ENCODE peak calls at places on chromosomes 12 and 14, in four cellular contexts. N is sigmoid colon; U is left ventricle myocardium inferior; T is CD8-positive, alpha-beta T cell. Y is an unnamed sample.
A peak's percentile ranks its signal among the peaks of the same experiment; 100 is the strongest.

GRCh38 chr12:30106204-30106603 is 322.5 kb upstream of the TMTC1 start:
- DNase-seq in T (no peak), U (no peak), N (no peak), Y (no peak)

GRCh38 chr14:23697689-23698088 is 61.5 kb downstream of the DHRS2 start:
- DNase-seq in N (no peak), T (no peak), U (no peak), Y (no peak)

GRCh38 chr12:112035219-112035765 is 22.1 kb downstream of the ERP29 start:
- DNase-seq in N (no peak), U (no peak), T (no peak), Y (no peak)

GRCh38 chr14:54728700-54729527 is 162.0 kb downstream of the SAMD4A start:
- DNase-seq in T (no peak), U (no peak), N (no peak), Y (no peak)

GRCh38 chr12:8629486-8630033 is 16.9 kb upstream of the AICDA start:
- DNase-seq in N (no peak), U (no peak), T (no peak), Y (peak; percentile 77)

GRCh38 chr14:98234208-98234607 is 1037.8 kb downstream of the BCL11B start:
- DNase-seq in U (no peak), T (no peak), N (no peak), Y (no peak)

GRCh38 chr12:98780261-98780660 is 135.2 kb downstream of the APAF1 start:
- DNase-seq in U (no peak), T (no peak), N (no peak), Y (no peak)

GRCh38 chr14:54920052-54920451 is 17.4 kb upstream of the GCH1 start:
- DNase-seq in T (no peak), U (no peak), N (no peak), Y (no peak)

GRCh38 chr14:99129211-99129696 is 142.7 kb downstream of the BCL11B start:
- DNase-seq in N (peak; percentile 34), T (no peak), U (no peak), Y (no peak)

GRCh38 chr14:99735189-99736135 is 51.4 kb downstream of the CYP46A1 start:
- DNase-seq in N (peak; percentile 55), U (peak; percentile 9), T (no peak), Y (no peak)

GRCh38 chr12:31855427-31855826 is 103.8 kb upstream of the RESF1 start:
- DNase-seq in U (no peak), T (no peak), N (no peak), Y (no peak)

GRCh38 chr12:10025236-10025635 is 5.2 kb upstream of the CLEC9A start:
- DNase-seq in U (no peak), N (no peak), T (no peak), Y (no peak)

GRCh38 chr14:51744372-51745150 is 92.9 kb downstream of the FRMD6 start:
- DNase-seq in U (no peak), T (no peak), N (no peak), Y (no peak)

GRCh38 chr14:74645244-74645643 is 33.2 kb upstream of the LTBP2 start:
- DNase-seq in U (no peak), T (no peak), N (peak; percentile 38), Y (no peak)

GRCh38 chr14:73712540-73713141 is 1.5 kb downstream of the PNMA1 start:
- DNase-seq in U (no peak), T (peak; percentile 8), N (no peak), Y (peak; percentile 76)

GRCh38 chr14:103858063-103858820 is 10.9 kb upstream of the PPP1R13B start:
- DNase-seq in U (no peak), N (no peak), T (no peak), Y (no peak)

GRCh38 chr12:26691234-26691970 is 141.6 kb downstream of the ITPR2 start:
- DNase-seq in T (no peak), N (no peak), U (no peak), Y (no peak)

GRCh38 chr14:76376001-76376404 is at the start of gene ESRRB:
- DNase-seq in U (no peak), N (no peak), T (no peak), Y (no peak)

GRCh38 chr12:58922849-58923248 is 2.5 kb upstream of the LRIG3 start:
- DNase-seq in T (no peak), N (no peak), U (no peak), Y (no peak)

GRCh38 chr14:53619625-53620324 is 336.9 kb downstream of the BMP4 start:
- DNase-seq in U (no peak), N (no peak), T (no peak), Y (no peak)

GRCh38 chr12:4221157-4221556 is 52.4 kb upstream of the CCND2 start:
- DNase-seq in T (no peak), N (no peak), U (no peak), Y (no peak)

GRCh38 chr14:54593860-54594259 is 26.9 kb downstream of the SAMD4A start:
- DNase-seq in N (no peak), U (no peak), T (no peak), Y (no peak)

GRCh38 chr12:124551268-124552144 is 15.9 kb downstream of the NCOR2 start:
- DNase-seq in T (no peak), U (peak; percentile 68), N (peak; percentile 85), Y (no peak)

GRCh38 chr14:61260939-61261776 is 20.0 kb downstream of the TMEM30B start:
- DNase-seq in N (no peak), U (no peak), T (no peak), Y (no peak)

GRCh38 chr12:57896437-57897201 is 44.7 kb upstream of the ATP23 start:
- DNase-seq in U (peak; percentile 84), N (peak; percentile 92), T (no peak), Y (peak; percentile 89)

GRCh38 chr12:54411398-54412241 is 7.4 kb downstream of the ITGA5 start:
- DNase-seq in N (peak; percentile 90), U (peak; percentile 68), T (no peak), Y (no peak)
- H3K27ac ChIP-seq in N (peak overlapping the region; percentile 99), U (peak overlapping the region; percentile 89), T (peak overlapping the region; percentile 92), Y (peak overlapping the region; percentile 85)

GRCh38 chr12:3157581-3158328 is 80.6 kb downstream of the TSPAN9 start:
- DNase-seq in T (no peak), N (no peak), U (no peak), Y (no peak)
- TF ChIP-seq CTCF in T (no peak), N (no peak), U (no peak), Y (no peak)

DNA sequence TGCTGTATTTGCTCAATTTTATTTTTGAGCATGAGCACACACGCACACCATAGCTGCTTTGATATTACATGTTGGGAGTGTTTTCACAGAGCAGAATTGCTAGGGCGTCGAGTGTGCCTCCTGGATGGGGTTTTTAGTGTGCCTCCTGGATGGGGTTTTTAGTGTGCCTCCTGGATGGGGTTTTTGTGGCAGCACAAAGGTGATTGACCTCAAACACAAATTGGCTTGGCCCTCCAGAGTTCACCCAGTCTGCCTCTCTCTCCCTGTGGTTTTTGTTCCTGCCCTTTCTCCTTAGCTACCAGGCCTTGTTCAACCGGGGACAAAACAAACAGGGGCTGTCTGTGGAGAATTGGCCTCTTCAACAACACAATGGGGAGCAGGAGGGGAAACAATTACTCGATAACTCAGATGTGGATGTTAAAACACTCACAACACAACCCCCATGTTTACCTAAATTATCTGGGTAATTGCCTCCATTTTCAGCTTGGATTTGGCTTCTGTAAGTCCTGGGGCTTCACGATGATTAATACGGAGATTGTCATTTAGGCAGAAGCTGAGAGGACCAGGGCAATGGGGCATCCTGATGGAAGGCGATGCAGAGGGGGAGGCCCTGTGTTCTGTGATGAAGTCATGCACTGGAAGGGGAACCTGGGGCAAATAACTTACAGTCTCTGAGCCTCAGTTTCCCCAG is 26.9 kb downstream of the TBX3 start:
- DNase-seq in T (no peak), N (no peak), U (no peak), Y (no peak)
- H3K4me3 ChIP-seq in T (no peak overlapping the region), N (no peak overlapping the region), U (no peak overlapping the region), Y (no peak overlapping the region)

DNA sequence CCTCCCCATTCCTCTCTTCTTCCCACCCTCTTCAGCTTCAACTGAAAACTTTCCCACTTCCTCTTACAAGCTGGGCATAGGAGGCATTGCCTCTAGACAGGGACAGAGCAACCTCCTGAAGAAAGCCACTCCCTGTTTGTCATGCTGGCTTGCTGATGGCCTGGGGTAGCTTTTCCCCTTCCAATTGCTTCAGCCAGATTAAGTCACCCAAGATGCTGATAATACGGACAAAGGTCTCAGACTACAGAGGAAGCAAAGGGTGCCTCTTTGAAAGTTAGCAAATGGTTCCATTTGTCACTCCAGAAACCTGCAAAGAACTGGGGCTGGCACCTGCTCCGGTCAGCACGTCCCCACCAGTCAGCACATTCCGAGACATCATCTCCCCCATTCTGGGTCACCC is 6.0 kb downstream of the KRT2 start:
- DNase-seq in U (no peak), T (no peak), N (no peak), Y (peak; percentile 58)
- H3K27ac ChIP-seq in U (no peak overlapping the region), T (peak overlapping the region; percentile 82), N (no peak overlapping the region), Y (no peak overlapping the region)

GRCh38 chr12:115973066-115973465 is 304.4 kb downstream of the MED13L start:
- DNase-seq in N (no peak), U (no peak), T (no peak), Y (no peak)

GRCh38 chr12:115975411-115975810 is 302.1 kb downstream of the MED13L start:
- DNase-seq in N (no peak), U (no peak), T (no peak), Y (no peak)

GRCh38 chr12:115979351-115979750 is 298.1 kb downstream of the MED13L start:
- DNase-seq in U (no peak), N (no peak), T (no peak), Y (no peak)

GRCh38 chr12:115972241-115972640 is 305.3 kb downstream of the MED13L start:
- DNase-seq in U (no peak), T (no peak), N (no peak), Y (no peak)

GRCh38 chr12:115973968-115974765 is 303.3 kb downstream of the MED13L start:
- DNase-seq in T (no peak), U (no peak), N (no peak), Y (no peak)
- TF ChIP-seq CTCF in T (no peak), U (no peak), N (no peak), Y (no peak)

DNA sequence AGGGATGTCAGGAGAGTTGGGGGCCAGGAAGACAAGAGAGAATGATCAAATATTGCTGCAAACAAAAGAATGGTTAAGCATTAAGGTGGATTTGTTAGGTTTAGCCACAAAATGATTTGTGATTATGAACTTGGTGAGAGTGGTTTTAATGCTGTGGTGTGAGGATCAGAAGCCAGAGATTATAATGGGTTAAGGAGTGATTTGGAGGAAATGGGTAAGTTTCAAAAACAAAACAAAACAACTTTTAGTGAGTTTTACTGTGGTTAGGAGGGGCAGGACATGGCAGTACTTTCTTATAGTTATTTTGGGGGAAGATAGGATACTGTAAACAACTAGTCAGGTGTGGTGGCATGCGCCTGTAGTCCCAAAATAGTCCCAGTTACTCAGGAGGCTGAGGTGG is 24.0 kb downstream of the DIP2B start:
- DNase-seq in T (no peak), U (no peak), N (no peak), Y (no peak)
- H3K4me3 ChIP-seq in T (no peak overlapping the region), U (no peak overlapping the region), N (no peak overlapping the region), Y (no peak overlapping the region)

Y was measured in coronary artery.